ENCODE peak calls at places on chromosome 22, in six cellular contexts. U is fibroblast of the aortic adventitia, O is EL, I is adrenal gland, Z is ascending aorta, F is OCI-LY7. N is an unnamed sample.

GRCh38 chr22:39405346-39406085 is 5.9 kb downstream of the TAB1 start:
- DNase-seq in Z (no peak), U (peak), O (peak), F (no peak), I (no peak), N (no peak)

GRCh38 chr22:49994361-49995058 is 18.1 kb downstream of the IL17REL start:
- DNase-seq in F (no peak), O (no peak), U (no peak), I (no peak), Z (no peak), N (no peak)

GRCh38 chr22:35684270-35684700 is 33.4 kb upstream of the APOL5 start:
- DNase-seq in U (peak), Z (no peak), I (peak), F (peak), O (peak), N (peak)

GRCh38 chr22:25403752-25404471 is 160.6 kb upstream of the GRK3 start:
- DNase-seq in O (peak), Z (no peak), U (peak), I (peak), F (no peak), N (peak)

GRCh38 chr22:20531404-20532181 is 24.2 kb downstream of the MED15 start:
- DNase-seq in I (peak), O (peak), U (peak), Z (peak), F (no peak), N (peak)

GRCh38 chr22:17380711-17381087 is 11.4 kb downstream of the CECR2 start:
- DNase-seq in U (no peak), F (no peak), I (no peak), Z (no peak), O (no peak), N (no peak)

GRCh38 chr22:37690901-37691504 is 4.9 kb downstream of the NOL12 start:
- DNase-seq in Z (no peak), I (peak), U (no peak), F (no peak), O (no peak), N (no peak)

GRCh38 chr22:34429314-34429713 is 509.0 kb upstream of the LARGE1 start:
- DNase-seq in F (no peak), I (no peak), U (no peak), O (no peak), Z (no peak), N (no peak)

GRCh38 chr22:31637938-31638618 is 23.9 kb downstream of the PISD start:
- DNase-seq in U (no peak), O (peak), Z (no peak), I (no peak), F (peak), N (peak)

GRCh38 chr22:29427176-29427760 is 11.1 kb upstream of the RFPL1 start:
- DNase-seq in O (no peak), F (no peak), Z (no peak), I (no peak), U (no peak), N (no peak)

GRCh38 chr22:39316440-39317083 is 2.9 kb downstream of the RPL3 start:
- DNase-seq in F (peak), Z (no peak), I (peak), U (peak), O (peak), N (peak)

GRCh38 chr22:49540571-49541450 is 286.9 kb downstream of the BRD1 start:
- DNase-seq in Z (no peak), I (no peak), U (no peak), O (no peak), F (no peak), N (no peak)

GRCh38 chr22:24920029-24920428 is 26.5 kb downstream of the LHFPL7 start:
- DNase-seq in F (no peak), O (no peak), Z (no peak), U (no peak), I (no peak), N (no peak)

GRCh38 chr22:23305922-23306374 is 125.6 kb downstream of the BCR start:
- DNase-seq in U (peak), F (no peak), Z (peak), O (peak), I (peak), N (no peak)

GRCh38 chr22:44465563-44465962 is 32.5 kb downstream of the RTL6 start:
- DNase-seq in U (no peak), O (no peak), I (no peak), F (no peak), Z (no peak), N (no peak)

GRCh38 chr22:21009638-21010425 is 5.1 kb upstream of the P2RX6 start:
- DNase-seq in Z (no peak), I (no peak), O (peak), F (peak), U (peak), N (peak)

GRCh38 chr22:35076648-35077047 is 10.7 kb downstream of the ISX start:
- DNase-seq in U (no peak), O (no peak), F (no peak), I (no peak), Z (no peak), N (no peak)

GRCh38 chr22:33325232-33326004 is 267.2 kb upstream of the SYN3 start:
- DNase-seq in I (no peak), F (peak), U (no peak), Z (no peak), O (no peak), N (no peak)

GRCh38 chr22:48950151-48950915 is 877.3 kb downstream of the BRD1 start:
- DNase-seq in F (no peak), U (no peak), Z (no peak), O (no peak), I (peak), N (no peak)